ENCODE peak calls at places on chromosomes 16 and 17, in four cellular contexts. J, L, B and Y are unnamed samples.

GRCh38 chr16:19348578-19349315 is 63.2 kb downstream of the CLEC19A start:
- DNase-seq in J (no peak), L (peak), B (no peak), Y (no peak)

GRCh38 chr17:67434061-67434525 is 57.0 kb downstream of the PITPNC1 start:
- DNase-seq in J (no peak), L (no peak), B (no peak), Y (no peak)

GRCh38 chr16:66324785-66325184 is 41.7 kb upstream of the CDH5 start:
- DNase-seq in J (peak), L (peak), B (peak), Y (no peak)

GRCh38 chr16:21101631-21102420 is 48.8 kb downstream of the DNAH3 start:
- DNase-seq in J (peak), L (peak), B (no peak), Y (no peak)

GRCh38 chr17:8745586-8746500 is 1.2 kb upstream of the CCDC42 start:
- DNase-seq in J (peak), L (peak), B (peak), Y (no peak)

GRCh38 chr17:31093866-31094599 is 744 bp upstream of the NF1 start:
- DNase-seq in J (no peak), L (peak), B (peak), Y (no peak)

GRCh38 chr16:28826141-28826540 is 3.3 kb downstream of the ATXN2L start:
- DNase-seq in J (no peak), L (no peak), B (no peak), Y (no peak)

GRCh38 chr16:88356727-88357199 is 26.0 kb upstream of the ZNF469 start:
- DNase-seq in J (no peak), L (no peak), B (no peak), Y (no peak)

GRCh38 chr17:51707216-51707615 is 446.9 kb downstream of the UTP18 start:
- DNase-seq in J (no peak), L (no peak), B (no peak), Y (no peak)

GRCh38 chr16:22665048-22665797 is 148.7 kb upstream of the HS3ST2 start:
- DNase-seq in J (no peak), L (no peak), B (no peak), Y (no peak)

GRCh38 chr16:4461250-4462085 is 13.0 kb downstream of the NMRAL1 start:
- DNase-seq in J (no peak), L (peak), B (no peak), Y (no peak)

GRCh38 chr16:54503436-54503835 is 216.8 kb upstream of the IRX3 start:
- DNase-seq in J (no peak), L (no peak), B (no peak), Y (no peak)

GRCh38 chr16:4746991-4747574 is 12.7 kb downstream of the DNAAF8 start:
- DNase-seq in J (no peak), L (no peak), B (no peak), Y (no peak)

GRCh38 chr16:89150090-89150835 is 21.3 kb upstream of the CDH15 start:
- DNase-seq in J (no peak), L (no peak), B (no peak), Y (no peak)

GRCh38 chr16:77170805-77171204 is 20.2 kb upstream of the MON1B start:
- DNase-seq in J (no peak), L (no peak), B (no peak), Y (no peak)

GRCh38 chr17:68457168-68457538 is at the start of gene WIPI1:
- DNase-seq in J (no peak), L (no peak), B (peak), Y (no peak)

GRCh38 chr17:43338886-43339516 is 59.8 kb upstream of the ARL4D start:
- DNase-seq in J (no peak), L (peak), B (peak), Y (peak)

DNA sequence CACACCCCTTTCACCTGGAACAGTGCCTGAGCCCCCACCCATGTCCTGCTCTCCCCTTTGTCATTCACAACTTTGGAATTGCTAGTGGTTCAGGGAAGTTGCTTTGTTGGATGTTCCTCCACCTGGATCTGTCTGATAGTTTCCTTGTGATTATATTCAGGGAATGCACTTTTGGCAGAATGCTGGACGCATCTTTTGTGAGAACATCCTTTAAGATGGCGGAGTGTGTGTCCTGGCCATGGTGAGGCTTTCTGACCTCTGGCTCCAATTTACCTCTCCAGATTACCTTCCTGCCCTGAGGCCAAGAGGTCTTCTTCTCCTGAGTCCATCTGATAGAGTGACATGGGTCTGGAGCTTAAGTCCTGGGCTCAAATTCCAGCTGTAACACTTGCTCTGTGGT is 104.6 kb downstream of the CYLD start:
- DNase-seq in J (no peak), L (no peak), B (no peak), Y (no peak)
- TF ChIP-seq POLR2AphosphoS5 in J (no peak), L (no peak), B (no peak), Y (no peak)

DNA sequence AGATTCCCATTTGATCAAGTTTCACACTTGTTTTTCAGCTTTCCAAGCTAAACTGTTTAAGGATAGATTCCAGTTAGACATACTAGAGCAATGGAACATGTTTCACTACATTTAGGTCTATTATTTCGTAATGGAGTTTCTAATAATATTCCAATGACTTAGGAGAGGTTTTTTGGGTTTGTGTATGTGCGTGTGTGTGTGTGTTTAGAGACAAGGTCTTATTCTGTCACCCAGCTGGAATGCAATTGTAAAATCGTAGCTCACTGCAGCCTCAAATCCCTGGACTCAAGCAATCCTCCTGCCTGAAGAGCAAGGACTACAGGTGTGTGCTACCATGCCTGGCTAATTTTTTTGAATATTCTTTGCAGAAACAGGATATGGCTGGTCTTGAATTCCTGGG is 426.3 kb downstream of the ZFHX3 start:
- DNase-seq in J (no peak), L (no peak), B (no peak), Y (no peak)
- TF ChIP-seq EZH2 in J (no peak), L (no peak), B (no peak), Y (no peak)

DNA sequence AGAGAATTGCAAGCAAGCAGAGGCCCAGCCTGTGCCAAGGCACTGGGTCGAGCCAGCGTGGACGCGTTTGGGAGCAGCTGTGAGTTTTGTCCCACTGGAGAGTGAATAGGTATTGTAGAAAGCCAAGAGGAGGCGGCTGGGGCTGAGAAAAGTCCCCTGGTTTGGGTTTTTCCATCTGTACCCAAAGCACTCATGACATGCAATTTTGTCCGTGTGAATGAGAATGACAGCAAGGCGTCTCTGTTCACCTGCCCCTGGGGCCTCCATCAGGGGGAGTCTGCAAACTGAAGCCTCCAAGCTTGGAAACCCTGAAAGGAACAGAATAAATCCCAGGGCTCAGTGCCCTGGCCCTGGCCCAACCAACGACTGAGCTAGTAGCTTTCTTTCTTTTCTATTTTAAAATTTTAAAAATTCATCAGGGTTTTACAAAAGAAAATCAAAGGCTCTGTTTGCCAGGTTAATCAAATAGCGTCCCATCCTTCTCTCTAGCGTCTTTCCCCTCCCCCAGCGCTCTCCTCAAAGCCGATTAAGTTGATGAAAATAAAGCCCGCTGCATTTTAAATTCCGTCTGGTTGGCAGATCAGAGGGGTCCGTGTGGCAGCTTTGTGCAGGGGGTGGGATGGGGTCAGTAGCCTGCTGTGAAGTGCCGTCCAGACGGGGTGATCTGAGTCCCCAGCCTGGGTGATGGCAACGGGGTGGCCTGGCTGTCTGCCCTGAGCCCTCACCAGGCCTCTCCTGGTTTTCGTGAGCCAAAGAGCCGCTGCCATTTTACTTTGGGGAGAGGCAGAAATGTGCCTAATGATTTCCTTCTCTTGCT is 171.0 kb downstream of the KATNIP start:
- DNase-seq in J (no peak), L (no peak), B (no peak), Y (no peak)
- H3K27ac ChIP-seq in J (no peak), L (peak), B (no peak), Y (no peak)

GRCh38 chr17:82863941-82864720 is 24.3 kb upstream of the ZNF750 start:
- DNase-seq in J (peak), L (no peak), B (peak), Y (peak)
- TF ChIP-seq POLR2AphosphoS5 in J (peak), L (no peak), B (no peak), Y (peak)